ENCODE peak calls at places on chromosomes 11 and 22, in eight cellular contexts. I is hepatocyte, C is suprapubic skin, Y is mesenchymal stem cell, M is Panc1, K is tibial artery, S is sigmoid colon, G is brain microvascular endothelial cell. F is an unnamed sample.

GRCh38 chr11:20457001-20457768 is 69.7 kb downstream of the PRMT3 start:
- DNase-seq in S (no peak), C (no peak), G (no peak), Y (no peak), I (no peak), K (no peak), M (no peak), F (no peak)

GRCh38 chr11:73652046-73652730 is 5.8 kb downstream of the PLEKHB1 start:
- DNase-seq in K (no peak), G (no peak), M (no peak), C (no peak), S (peak; percentile 78), I (no peak), Y (no peak), F (no peak)

GRCh38 chr11:76456571-76456970 is 11.8 kb downstream of the EMSY start:
- DNase-seq in I (no peak), G (no peak), Y (no peak), S (no peak), C (no peak), K (no peak), M (no peak), F (no peak)

GRCh38 chr11:95150977-95151684 is 61.5 kb downstream of the ENDOD1 start:
- DNase-seq in I (peak; percentile 96), M (peak; percentile 86), S (peak; percentile 96), C (peak; percentile 95), Y (peak; percentile 92), G (peak; percentile 87), K (peak; percentile 91), F (peak; percentile 86)

GRCh38 chr11:20672575-20672974 is 3.2 kb downstream of the NELL1 start:
- DNase-seq in I (no peak), K (no peak), G (no peak), S (no peak), C (no peak), M (no peak), Y (no peak), F (no peak)

GRCh38 chr22:20141186-20142077 is 9.4 kb downstream of the CCDC188 start:
- DNase-seq in I (no peak), S (no peak), Y (peak; percentile 49), K (no peak), G (peak; percentile 48), M (no peak), C (no peak), F (no peak)

GRCh38 chr11:108269583-108269982 is 46.7 kb downstream of the ATM start:
- DNase-seq in I (no peak), C (no peak), K (no peak), Y (no peak), S (no peak), M (no peak), G (no peak), F (no peak)

GRCh38 chr22:22753526-22754267 is 109.3 kb downstream of the GGTLC2 start:
- DNase-seq in S (no peak), I (peak; percentile 76), M (no peak), G (peak; percentile 12), C (no peak), Y (peak; percentile 2), K (peak; percentile 39), F (no peak)

GRCh38 chr11:64074239-64074638 is 38.5 kb downstream of the FLRT1 start:
- DNase-seq in C (no peak), S (no peak), K (no peak), G (no peak), I (peak; percentile 48), Y (no peak), M (no peak), F (no peak)

DNA sequence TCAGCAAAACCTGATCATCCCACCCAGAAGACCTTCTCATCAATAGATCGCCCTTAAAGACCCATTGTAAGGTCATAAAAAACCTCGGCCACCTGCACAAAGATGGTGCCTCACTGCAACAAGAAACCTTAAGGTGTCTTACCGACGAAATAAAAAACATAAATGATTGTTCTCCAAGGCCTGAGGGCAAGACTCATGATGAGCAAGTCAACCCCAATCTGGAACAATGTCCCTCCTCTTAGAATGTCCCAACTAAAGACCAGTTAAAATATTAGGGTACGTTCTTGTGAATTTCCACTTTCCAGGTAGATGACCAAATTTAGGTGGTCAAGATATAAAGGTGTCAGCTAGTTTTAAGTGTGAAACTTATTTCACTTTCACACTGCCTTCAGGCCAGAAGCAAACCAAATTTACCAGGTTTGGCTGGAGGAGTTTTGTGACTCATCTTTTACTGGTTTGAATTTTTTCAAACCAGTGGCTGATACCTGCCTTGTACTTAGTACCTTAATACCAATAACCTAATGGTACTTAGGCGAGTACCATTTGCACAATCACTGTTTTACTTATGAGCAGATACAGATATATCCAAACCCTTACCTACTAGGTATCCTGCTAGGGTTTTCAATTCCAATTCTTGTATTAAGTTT is 14.9 kb downstream of the KDELR3 start:
- DNase-seq in G (no peak), K (no peak), C (peak; percentile 26), M (no peak), S (no peak), I (no peak), Y (no peak), F (no peak)
- H3K36me3 ChIP-seq in G (peaks cover 89% of the 10 kb centered on the region), K (peaks cover 73% of the 10 kb centered on the region), C (peaks cover 82% of the 10 kb centered on the region), M (peaks cover 37% of the 10 kb centered on the region), S (peaks cover 16% of the 10 kb centered on the region), I (peaks cover 14% of the 10 kb centered on the region), Y (peaks cover 26% of the 10 kb centered on the region), F (peaks cover 88% of the 10 kb centered on the region)

DNA sequence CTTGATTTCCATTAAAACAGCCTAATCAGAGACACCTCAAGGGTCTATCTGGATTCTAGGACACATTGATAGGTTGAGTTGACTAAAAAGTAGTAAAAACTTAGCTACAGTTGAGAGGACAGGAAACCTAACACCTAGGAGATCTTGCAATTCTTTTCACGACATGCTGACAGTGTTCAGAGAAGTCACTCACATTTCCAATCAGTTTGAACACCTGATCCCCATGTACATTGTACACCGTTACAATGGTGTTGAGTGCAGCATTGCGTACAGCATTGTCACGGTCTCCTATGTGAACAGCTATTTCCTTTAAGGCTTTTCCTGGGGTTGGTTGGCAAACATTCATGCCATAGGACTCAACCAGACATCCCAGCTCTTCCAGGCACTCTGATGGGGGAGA is 42.8 kb downstream of the F2 start:
- DNase-seq in C (no peak), M (no peak), I (no peak), K (no peak), G (no peak), S (no peak), Y (no peak), F (no peak)
- H3K36me3 ChIP-seq in C (peaks cover 89% of the 10 kb centered on the region), M (peaks cover 59% of the 10 kb centered on the region), I (peaks cover 3% of the 10 kb centered on the region), K (peaks cover 84% of the 10 kb centered on the region), G (peaks cover 71% of the 10 kb centered on the region), S (peaks cover 17% of the 10 kb centered on the region), Y (peaks cover 27% of the 10 kb centered on the region), F (peaks cover 98% of the 10 kb centered on the region)

GRCh38 chr11:79488286-79488685 is 47.5 kb upstream of the TENM4 start:
- DNase-seq in K (no peak), G (no peak), M (no peak), I (no peak), S (no peak), Y (no peak), C (no peak), F (no peak)
- H3K36me3 ChIP-seq in K (no peaks in the 10 kb centered on the region), G (no peaks in the 10 kb centered on the region), M (no peaks in the 10 kb centered on the region), I (no peaks in the 10 kb centered on the region), S (no peaks in the 10 kb centered on the region), Y (no peaks in the 10 kb centered on the region), C (no peaks in the 10 kb centered on the region), F (no peaks in the 10 kb centered on the region)

DNA sequence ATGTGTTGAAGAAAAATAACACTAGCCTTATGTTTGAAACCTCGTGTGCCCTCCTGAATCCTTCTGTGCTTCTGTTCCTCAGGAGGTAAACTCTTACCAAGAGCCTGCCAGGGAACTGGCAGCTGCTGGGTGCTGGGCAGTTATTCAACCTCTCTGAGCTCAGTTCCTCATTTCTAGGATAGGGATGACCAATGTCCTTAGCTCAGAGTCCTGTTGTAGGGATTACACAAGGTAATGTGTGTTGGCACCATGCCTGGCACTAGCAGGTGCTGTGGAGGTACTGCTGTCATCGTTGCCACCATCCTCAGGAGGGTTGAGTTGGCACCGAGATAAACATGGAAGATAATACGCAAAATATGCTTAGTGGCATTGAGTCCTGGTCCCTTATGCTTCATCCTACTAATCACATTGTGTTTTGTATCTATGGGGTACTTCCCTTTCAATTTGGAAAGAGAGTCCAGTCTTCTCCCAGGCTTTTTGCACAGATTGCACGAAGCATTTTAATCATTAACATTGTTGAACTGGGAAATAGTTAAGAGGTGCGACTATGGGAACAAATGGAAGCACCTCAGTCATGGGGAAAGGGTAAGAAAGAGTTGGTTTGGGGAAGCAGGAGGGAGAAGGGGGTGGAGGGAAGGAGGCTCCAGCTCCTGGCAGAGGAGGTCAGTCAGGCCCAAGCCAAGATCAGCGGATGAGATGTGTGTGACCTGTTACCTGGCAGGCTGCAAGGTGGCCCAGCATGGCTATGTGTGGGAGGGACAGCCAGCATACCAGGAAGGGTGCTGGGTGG is 56.7 kb downstream of the CABIN1 start:
- DNase-seq in K (no peak), M (no peak), I (no peak), Y (no peak), G (no peak), S (peak; percentile 37), C (peak; percentile 44), F (no peak)
- H3K36me3 ChIP-seq in K (peaks cover 71% of the 10 kb centered on the region), M (no peaks in the 10 kb centered on the region), I (no peaks in the 10 kb centered on the region), Y (peaks cover 67% of the 10 kb centered on the region), G (peaks cover 46% of the 10 kb centered on the region), S (peaks cover under 1% of the 10 kb centered on the region), C (peaks cover 77% of the 10 kb centered on the region), F (peaks cover 51% of the 10 kb centered on the region)

GRCh38 chr11:43892851-43893250 is 12.2 kb downstream of the ALKBH3 start:
- DNase-seq in G (no peak), K (no peak), Y (no peak), I (no peak), C (no peak), S (no peak), M (no peak), F (no peak)
- H3K36me3 ChIP-seq in G (peaks cover 37% of the 10 kb centered on the region), K (peaks cover 47% of the 10 kb centered on the region), Y (peaks cover 1% of the 10 kb centered on the region), I (no peaks in the 10 kb centered on the region), C (peaks cover 88% of the 10 kb centered on the region), S (peaks cover 9% of the 10 kb centered on the region), M (peaks cover 9% of the 10 kb centered on the region), F (peaks cover 93% of the 10 kb centered on the region)

GRCh38 chr11:32602657-32603410 is 19.2 kb downstream of the EIF3M start:
- DNase-seq in Y (no peak), I (no peak), C (no peak), K (no peak), S (no peak), G (no peak), M (no peak), F (no peak)
- H3K36me3 ChIP-seq in Y (peaks cover 7% of the 10 kb centered on the region), I (no peaks in the 10 kb centered on the region), C (peaks cover 65% of the 10 kb centered on the region), K (peaks cover 35% of the 10 kb centered on the region), S (peaks cover 10% of the 10 kb centered on the region), G (peaks cover 25% of the 10 kb centered on the region), M (peaks cover 67% of the 10 kb centered on the region), F (peaks cover 83% of the 10 kb centered on the region)

GRCh38 chr11:71483689-71484088 is 30.7 kb downstream of the NADSYN1 start:
- DNase-seq in I (no peak), S (peak; percentile 8), G (no peak), Y (no peak), M (no peak), K (no peak), C (no peak), F (peak; percentile 13)
- H3K36me3 ChIP-seq in I (no peaks in the 10 kb centered on the region), S (peaks cover 10% of the 10 kb centered on the region), G (peaks cover 53% of the 10 kb centered on the region), Y (peaks cover 75% of the 10 kb centered on the region), M (peaks cover 5% of the 10 kb centered on the region), K (peaks cover 81% of the 10 kb centered on the region), C (peaks cover 91% of the 10 kb centered on the region), F (peaks cover 9% of the 10 kb centered on the region)

DNA sequence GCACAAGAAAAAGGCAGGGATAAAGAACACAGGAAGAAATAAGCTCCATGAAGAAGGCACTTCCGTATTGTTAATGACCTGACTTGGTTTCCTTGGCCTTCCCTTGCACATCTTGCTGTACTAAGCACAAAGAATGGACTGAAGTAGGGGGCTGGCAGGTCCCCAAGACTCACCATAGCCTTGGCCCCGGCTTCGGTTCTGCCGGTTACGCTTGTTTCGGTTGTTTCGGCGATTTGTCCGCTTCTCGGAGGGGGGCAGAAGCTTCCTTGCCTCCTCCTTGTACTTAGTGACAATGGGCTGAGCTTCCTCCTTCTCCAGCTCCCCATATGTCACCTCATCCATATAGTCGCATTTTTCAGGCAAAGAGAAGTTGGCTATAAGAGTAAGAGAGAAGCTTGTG is 9.3 kb downstream of the GNG3 start:
- DNase-seq in G (no peak), K (no peak), M (no peak), S (no peak), C (no peak), Y (no peak), I (no peak), F (no peak)
- H3K36me3 ChIP-seq in G (peaks cover 77% of the 10 kb centered on the region), K (peaks cover 95% of the 10 kb centered on the region), M (peaks cover 47% of the 10 kb centered on the region), S (peaks cover 84% of the 10 kb centered on the region), C (peaks cover 99% of the 10 kb centered on the region), Y (peaks cover 58% of the 10 kb centered on the region), I (peaks cover 5% of the 10 kb centered on the region), F (peaks cover 92% of the 10 kb centered on the region)